ENCODE peak calls at places on chromosomes 6 and 20, in eight cellular contexts. One of them, this sample, is unnamed.

GRCh38 chr20:59159091-59159821 is 4.4 kb upstream of the ZNF831 start:
- DNase-seq in GM20000: no peak
- DNase-seq in esophagus squamous epithelium: no peak
- DNase-seq in cardiac muscle cell: no peak
- DNase-seq in IMR-90: no peak
- DNase-seq in stomach: no peak
- DNase-seq in psoas muscle: no peak
- DNase-seq in AG04449: no peak
- DNase-seq in this sample: no peak

GRCh38 chr6:1705183-1705582 is 95.5 kb downstream of the FOXC1 start:
- DNase-seq in stomach: no peak
- DNase-seq in cardiac muscle cell: no peak
- DNase-seq in IMR-90: no peak
- DNase-seq in esophagus squamous epithelium: no peak
- DNase-seq in AG04449: no peak
- DNase-seq in GM20000: no peak
- DNase-seq in psoas muscle: no peak
- DNase-seq in this sample: no peak

GRCh38 chr6:138115877-138116660 is 8.8 kb upstream of the PERP start:
- DNase-seq in psoas muscle: peak; percentile 66
- DNase-seq in AG04449: no peak
- DNase-seq in IMR-90: peak; percentile 74
- DNase-seq in stomach: peak; percentile 64
- DNase-seq in esophagus squamous epithelium: no peak
- DNase-seq in cardiac muscle cell: peak; percentile 84
- DNase-seq in GM20000: peak; percentile 68
- DNase-seq in this sample: no peak

GRCh38 chr6:170575250-170575649 is 9.2 kb downstream of the PDCD2 start:
- DNase-seq in IMR-90: peak; percentile 22
- DNase-seq in stomach: no peak
- DNase-seq in esophagus squamous epithelium: no peak
- DNase-seq in GM20000: no peak
- DNase-seq in AG04449: no peak
- DNase-seq in psoas muscle: no peak
- DNase-seq in cardiac muscle cell: peak; percentile 20
- DNase-seq in this sample: no peak

GRCh38 chr20:47551841-47552240 is 50.2 kb downstream of the NCOA3 start:
- DNase-seq in psoas muscle: no peak
- DNase-seq in stomach: no peak
- DNase-seq in cardiac muscle cell: no peak
- DNase-seq in GM20000: no peak
- DNase-seq in IMR-90: no peak
- DNase-seq in esophagus squamous epithelium: no peak
- DNase-seq in AG04449: no peak
- DNase-seq in this sample: no peak

GRCh38 chr20:25622450-25623224 is 1.2 kb downstream of the NANP start:
- DNase-seq in IMR-90: peak; percentile 7
- DNase-seq in psoas muscle: no peak
- DNase-seq in cardiac muscle cell: no peak
- DNase-seq in esophagus squamous epithelium: no peak
- DNase-seq in GM20000: no peak
- DNase-seq in stomach: no peak
- DNase-seq in AG04449: no peak
- DNase-seq in this sample: no peak

GRCh38 chr6:11212625-11213024 is 19.8 kb downstream of the NEDD9 start:
- DNase-seq in esophagus squamous epithelium: no peak
- DNase-seq in cardiac muscle cell: peak; percentile 87
- DNase-seq in psoas muscle: no peak
- DNase-seq in GM20000: no peak
- DNase-seq in AG04449: no peak
- DNase-seq in IMR-90: peak; percentile 90
- DNase-seq in stomach: no peak
- DNase-seq in this sample: no peak

GRCh38 chr20:6940052-6940451 is 172.6 kb downstream of the BMP2 start:
- DNase-seq in stomach: no peak
- DNase-seq in IMR-90: no peak
- DNase-seq in esophagus squamous epithelium: no peak
- DNase-seq in psoas muscle: no peak
- DNase-seq in cardiac muscle cell: peak; percentile 18
- DNase-seq in AG04449: no peak
- DNase-seq in GM20000: no peak
- DNase-seq in this sample: no peak

GRCh38 chr6:114096553-114097172 is 125.7 kb upstream of the HDAC2 start:
- DNase-seq in esophagus squamous epithelium: no peak
- DNase-seq in cardiac muscle cell: peak; percentile 46
- DNase-seq in GM20000: peak; percentile 19
- DNase-seq in psoas muscle: no peak
- DNase-seq in AG04449: no peak
- DNase-seq in stomach: no peak
- DNase-seq in IMR-90: peak; percentile 28
- DNase-seq in this sample: no peak

GRCh38 chr6:110178626-110179405 is 654 bp downstream of the WASF1 start:
- DNase-seq in AG04449: no peak
- DNase-seq in stomach: peak; percentile 29
- DNase-seq in GM20000: peak; percentile 45
- DNase-seq in esophagus squamous epithelium: no peak
- DNase-seq in IMR-90: peak; percentile 53
- DNase-seq in psoas muscle: peak; percentile 56
- DNase-seq in cardiac muscle cell: peak; percentile 66
- DNase-seq in this sample: no peak

GRCh38 chr6:136551103-136551502 is 881 bp upstream of the MAP7 start:
- DNase-seq in cardiac muscle cell: peak; percentile 10
- DNase-seq in GM20000: no peak
- DNase-seq in esophagus squamous epithelium: no peak
- DNase-seq in IMR-90: no peak
- DNase-seq in AG04449: no peak
- DNase-seq in stomach: no peak
- DNase-seq in psoas muscle: no peak
- DNase-seq in this sample: no peak

DNA sequence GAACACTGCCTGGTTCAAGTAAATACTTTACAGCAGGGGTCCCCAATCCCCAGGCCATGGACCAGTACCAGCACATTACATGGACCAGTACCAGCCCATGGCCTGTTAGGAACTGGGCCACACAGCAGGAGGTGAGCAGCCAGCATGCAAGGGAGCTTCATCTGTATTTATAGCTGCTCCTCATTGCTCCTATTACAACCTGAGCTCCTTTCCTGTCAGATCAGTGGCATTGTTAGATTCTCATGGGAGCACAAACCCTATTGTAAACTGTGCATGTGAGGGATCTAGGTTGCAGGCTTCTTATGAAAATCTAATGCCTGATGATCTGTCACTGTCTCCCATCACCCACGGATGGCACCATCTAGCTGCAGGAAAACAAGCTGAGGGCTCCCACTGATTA is 12.0 kb upstream of the RBPJL start:
- DNase-seq in cardiac muscle cell: no peak
- DNase-seq in psoas muscle: no peak
- DNase-seq in AG04449: no peak
- DNase-seq in GM20000: no peak
- DNase-seq in stomach: no peak
- DNase-seq in esophagus squamous epithelium: no peak
- DNase-seq in IMR-90: no peak
- DNase-seq in this sample: no peak
- TF ChIP-seq CTCF in cardiac muscle cell: no peak
- TF ChIP-seq CTCF in psoas muscle: no peak
- TF ChIP-seq CTCF in AG04449: no peak
- TF ChIP-seq CTCF in GM20000: no peak
- TF ChIP-seq CTCF in stomach: no peak
- TF ChIP-seq CTCF in esophagus squamous epithelium: no peak
- TF ChIP-seq CTCF in IMR-90: no peak
- TF ChIP-seq CTCF in this sample: no peak

GRCh38 chr6:169249057-169249456 is 4.6 kb downstream of the THBS2 start:
- DNase-seq in GM20000: no peak
- DNase-seq in esophagus squamous epithelium: no peak
- DNase-seq in stomach: peak; percentile 21
- DNase-seq in cardiac muscle cell: no peak
- DNase-seq in psoas muscle: no peak
- DNase-seq in AG04449: no peak
- DNase-seq in IMR-90: no peak
- DNase-seq in this sample: peak; percentile 10

GRCh38 chr6:169248521-169248971 is 5.1 kb downstream of the THBS2 start:
- DNase-seq in AG04449: no peak
- DNase-seq in cardiac muscle cell: no peak
- DNase-seq in stomach: peak; percentile 24
- DNase-seq in psoas muscle: no peak
- DNase-seq in GM20000: no peak
- DNase-seq in esophagus squamous epithelium: no peak
- DNase-seq in IMR-90: no peak
- DNase-seq in this sample: peak; percentile 22

GRCh38 chr6:169251371-169251802 is 2.3 kb downstream of the THBS2 start:
- DNase-seq in esophagus squamous epithelium: no peak
- DNase-seq in psoas muscle: no peak
- DNase-seq in cardiac muscle cell: no peak
- DNase-seq in AG04449: no peak
- DNase-seq in stomach: peak; percentile 10
- DNase-seq in GM20000: no peak
- DNase-seq in IMR-90: no peak
- DNase-seq in this sample: peak; percentile 14

GRCh38 chr6:169251822-169252804 is 1.5 kb downstream of the THBS2 start:
- DNase-seq in stomach: peak; percentile 17
- DNase-seq in esophagus squamous epithelium: no peak
- DNase-seq in GM20000: no peak
- DNase-seq in cardiac muscle cell: no peak
- DNase-seq in IMR-90: no peak
- DNase-seq in AG04449: no peak
- DNase-seq in psoas muscle: no peak
- DNase-seq in this sample: peak; percentile 17

GRCh38 chr6:169250660-169251059 is 3.0 kb downstream of the THBS2 start:
- DNase-seq in stomach: peak; percentile 21
- DNase-seq in GM20000: no peak
- DNase-seq in IMR-90: peak; percentile 95
- DNase-seq in esophagus squamous epithelium: no peak
- DNase-seq in AG04449: peak; percentile 36
- DNase-seq in psoas muscle: no peak
- DNase-seq in cardiac muscle cell: peak; percentile 86
- DNase-seq in this sample: peak; percentile 21
- TF ChIP-seq CTCF in stomach: no peak
- TF ChIP-seq CTCF in GM20000: no peak
- TF ChIP-seq CTCF in IMR-90: no peak
- TF ChIP-seq CTCF in esophagus squamous epithelium: no peak
- TF ChIP-seq CTCF in AG04449: no peak
- TF ChIP-seq CTCF in psoas muscle: no peak
- TF ChIP-seq CTCF in cardiac muscle cell: no peak
- TF ChIP-seq CTCF in this sample: no peak

GRCh38 chr6:166341464-166341863 is 881 bp downstream of the SFT2D1 start:
- DNase-seq in stomach: no peak
- DNase-seq in psoas muscle: no peak
- DNase-seq in AG04449: no peak
- DNase-seq in IMR-90: no peak
- DNase-seq in GM20000: no peak
- DNase-seq in cardiac muscle cell: peak; percentile 12
- DNase-seq in esophagus squamous epithelium: no peak
- DNase-seq in this sample: no peak
- TF ChIP-seq CTCF in stomach: no peak
- TF ChIP-seq CTCF in psoas muscle: no peak
- TF ChIP-seq CTCF in AG04449: no peak
- TF ChIP-seq CTCF in IMR-90: no peak
- TF ChIP-seq CTCF in GM20000: no peak
- TF ChIP-seq CTCF in cardiac muscle cell: no peak
- TF ChIP-seq CTCF in esophagus squamous epithelium: no peak
- TF ChIP-seq CTCF in this sample: no peak

DNA sequence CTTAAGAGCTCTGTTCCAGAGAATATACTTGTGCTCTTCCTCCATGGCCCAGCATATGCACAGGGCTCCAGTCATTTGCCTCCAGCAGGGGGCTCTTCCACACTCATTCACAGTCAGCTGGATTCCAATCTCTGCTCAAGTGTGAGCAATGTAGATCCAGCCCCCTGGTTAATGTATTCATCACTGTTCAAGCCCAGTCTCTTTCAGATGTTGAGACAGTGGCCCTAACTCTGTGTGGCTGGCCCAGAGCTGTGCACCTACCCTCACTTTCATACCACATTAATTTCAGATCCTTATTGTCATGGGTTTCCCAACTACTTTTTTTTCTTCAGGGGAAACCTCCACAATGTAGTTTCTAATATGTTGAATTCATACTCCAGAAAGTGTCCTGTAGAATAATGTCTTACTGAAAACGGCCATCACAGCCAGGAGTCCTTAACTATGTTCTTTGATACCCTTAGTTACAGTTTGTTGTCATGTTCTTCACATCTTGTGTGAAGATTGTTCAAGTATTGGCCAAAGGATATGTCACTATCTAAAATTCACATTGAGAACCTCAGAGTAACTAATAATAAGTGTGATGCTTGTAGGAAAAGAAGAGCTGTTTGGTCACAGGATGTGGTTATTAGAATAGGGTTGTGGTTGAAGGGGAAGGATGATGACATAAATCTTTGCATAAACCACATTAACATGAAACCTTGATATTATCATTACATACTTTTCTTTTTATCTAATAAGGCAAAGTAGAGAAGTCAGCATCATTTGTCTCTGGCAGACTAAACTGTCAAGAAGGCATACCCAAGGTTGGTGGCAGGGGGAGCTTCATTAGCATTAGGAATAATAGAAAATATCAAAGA is 14.4 kb upstream of the HLA-DQA1 start:
- DNase-seq in GM20000: peak; percentile 38
- DNase-seq in AG04449: no peak
- DNase-seq in esophagus squamous epithelium: no peak
- DNase-seq in cardiac muscle cell: peak; percentile 55
- DNase-seq in psoas muscle: peak; percentile 57
- DNase-seq in IMR-90: peak; percentile 28
- DNase-seq in stomach: no peak
- DNase-seq in this sample: no peak
- TF ChIP-seq CTCF in GM20000: no peak
- TF ChIP-seq CTCF in AG04449: no peak
- TF ChIP-seq CTCF in esophagus squamous epithelium: no peak
- TF ChIP-seq CTCF in cardiac muscle cell: peak; percentile 41
- TF ChIP-seq CTCF in psoas muscle: peak; percentile 6
- TF ChIP-seq CTCF in IMR-90: peak; percentile 22
- TF ChIP-seq CTCF in stomach: peak; percentile 39
- TF ChIP-seq CTCF in this sample: no peak

This sample was measured in omental fat pad.